ENCODE peak calls at places on chromosomes 4 and X, in ten cellular contexts. V is cardiac fibroblast, K is cardiac muscle cell, U is fibroblast of lung, T is progenitor cell of endocrine pancreas, N is GM23338, H is Panc1, P is A549, L is nephron progenitor cell, W is upper lobe of right lung. Z is an unnamed sample.

GRCh38 chrX:96538104-96538725 is 146.4 kb upstream of the DIAPH2 start:
- DNase-seq in V (no peak), K (peak), U (no peak), T (no peak), N (peak), H (no peak), P (no peak), L (no peak), W (no peak), Z (no peak)

GRCh38 chr4:9964884-9965283 is 56.4 kb downstream of the SLC2A9 start:
- DNase-seq in V (no peak), K (no peak), U (no peak), T (no peak), N (no peak), H (no peak), P (no peak), L (no peak), W (no peak), Z (no peak)

GRCh38 chr4:158170691-158171455 is 2.0 kb downstream of the GASK1B start:
- DNase-seq in V (peak), K (peak), U (peak), T (no peak), N (peak), H (no peak), P (no peak), L (no peak), W (peak), Z (no peak)

GRCh38 chrX:3177851-3178250 is 136.6 kb downstream of the ARSF start:
- DNase-seq in V (no peak), K (peak), U (no peak), T (no peak), N (no peak), H (no peak), P (no peak), L (no peak), W (no peak), Z (no peak)

GRCh38 chrX:81957900-81958545 is 756.1 kb downstream of the SH3BGRL start:
- DNase-seq in V (no peak), K (no peak), U (no peak), T (no peak), N (peak), H (no peak), P (peak), L (no peak), W (no peak), Z (no peak)

GRCh38 chrX:132612990-132613564 is 124.2 kb upstream of the MBNL3 start:
- DNase-seq in V (peak), K (peak), U (peak), T (peak), N (peak), H (no peak), P (peak), L (peak), W (peak), Z (peak)

GRCh38 chr4:148651991-148652390 is 209.8 kb upstream of the NR3C2 start:
- DNase-seq in V (no peak), K (no peak), U (no peak), T (no peak), N (peak), H (no peak), P (no peak), L (no peak), W (no peak), Z (no peak)

GRCh38 chr4:38759077-38759789 is 23.6 kb downstream of the TLR10 start:
- DNase-seq in V (peak), K (peak), U (peak), T (peak), N (peak), H (no peak), P (peak), L (peak), W (no peak), Z (peak)

GRCh38 chr4:107531927-107532326 is 188.1 kb downstream of the PAPSS1 start:
- DNase-seq in V (no peak), K (no peak), U (no peak), T (no peak), N (no peak), H (no peak), P (no peak), L (no peak), W (no peak), Z (no peak)

GRCh38 chrX:39818750-39819149 is 279.0 kb downstream of the BCOR start:
- DNase-seq in V (no peak), K (no peak), U (no peak), T (no peak), N (no peak), H (no peak), P (no peak), L (no peak), W (no peak), Z (no peak)

GRCh38 chr4:25993564-25994185 is 79.7 kb downstream of the SMIM20 start:
- DNase-seq in V (no peak), K (peak), U (peak), T (no peak), N (peak), H (no peak), P (peak), L (peak), W (no peak), Z (no peak)

GRCh38 chr4:24266951-24267577 is 317.3 kb downstream of the DHX15 start:
- DNase-seq in V (peak), K (peak), U (no peak), T (no peak), N (peak), H (no peak), P (no peak), L (no peak), W (no peak), Z (no peak)

GRCh38 chr4:110518889-110519490 is 43.0 kb downstream of the ENPEP start:
- DNase-seq in V (peak), K (peak), U (peak), T (no peak), N (peak), H (no peak), P (peak), L (peak), W (no peak), Z (no peak)

GRCh38 chr4:112189754-112190153 is 41.8 kb upstream of the AP1AR start:
- DNase-seq in V (peak), K (peak), U (peak), T (no peak), N (peak), H (no peak), P (peak), L (no peak), W (no peak), Z (no peak)

GRCh38 chr4:168708108-168708507 is 211.3 kb downstream of the PALLD start:
- DNase-seq in V (no peak), K (no peak), U (no peak), T (no peak), N (no peak), H (no peak), P (no peak), L (no peak), W (no peak), Z (no peak)

GRCh38 chrX:115989686-115990085 is 180.9 kb upstream of the AGTR2 start:
- DNase-seq in V (no peak), K (no peak), U (no peak), T (no peak), N (no peak), H (no peak), P (no peak), L (no peak), W (no peak), Z (no peak)

GRCh38 chrX:24260827-24261550 is 52.9 kb downstream of the SUPT20HL2 start:
- DNase-seq in V (peak), K (peak), U (peak), T (no peak), N (no peak), H (no peak), P (no peak), L (no peak), W (no peak), Z (no peak)

GRCh38 chrX:155028192-155028591 is 1.5 kb downstream of the FUNDC2 start:
- DNase-seq in V (no peak), K (no peak), U (no peak), T (no peak), N (no peak), H (no peak), P (peak), L (no peak), W (no peak), Z (no peak)

GRCh38 chr4:107034091-107034698 is 1.9 kb downstream of the DKK2 start:
- DNase-seq in V (peak), K (peak), U (peak), T (peak), N (peak), H (no peak), P (peak), L (peak), W (peak), Z (peak)

GRCh38 chr4:1360423-1361283 is 13.6 kb downstream of the UVSSA start:
- DNase-seq in V (peak), K (peak), U (peak), T (no peak), N (no peak), H (no peak), P (no peak), L (no peak), W (no peak), Z (no peak)

GRCh38 chr4:25863347-25863784 is 578 bp upstream of the SEL1L3 start:
- DNase-seq in V (no peak), K (peak), U (no peak), T (peak), N (peak), H (no peak), P (peak), L (peak), W (peak), Z (no peak)

GRCh38 chr4:183637461-183637860 is 21.5 kb downstream of the RWDD4 start:
- DNase-seq in V (no peak), K (peak), U (peak), T (no peak), N (no peak), H (no peak), P (no peak), L (no peak), W (no peak), Z (no peak)

GRCh38 chrX:131441033-131441432 is 102.8 kb upstream of the OR13H1 start:
- DNase-seq in V (no peak), K (no peak), U (peak), T (no peak), N (no peak), H (no peak), P (peak), L (no peak), W (no peak), Z (no peak)

GRCh38 chr4:188971125-188971524 is 831.9 kb downstream of the TRIML1 start:
- DNase-seq in V (no peak), K (no peak), U (peak), T (no peak), N (peak), H (no peak), P (peak), L (no peak), W (no peak), Z (no peak)

GRCh38 chrX:2627272-2627867 is 63.7 kb upstream of the CD99 start:
- DNase-seq in V (peak), K (peak), U (peak), T (peak), N (peak), H (no peak), P (peak), L (peak), W (no peak), Z (no peak)

GRCh38 chrX:148537556-148538182 is 37.3 kb downstream of the AFF2 start:
- DNase-seq in V (no peak), K (no peak), U (no peak), T (no peak), N (peak), H (no peak), P (no peak), L (no peak), W (no peak), Z (no peak)

GRCh38 chr4:13706130-13706529 is 78.6 kb upstream of the BOD1L1 start:
- DNase-seq in V (no peak), K (no peak), U (no peak), T (no peak), N (no peak), H (no peak), P (no peak), L (no peak), W (no peak), Z (no peak)

GRCh38 chrX:38868941-38869378 is 67.7 kb downstream of the MID1IP1 start:
- DNase-seq in V (peak), K (peak), U (peak), T (no peak), N (no peak), H (no peak), P (no peak), L (no peak), W (no peak), Z (no peak)

GRCh38 chr4:176031927-176032326 is 33.7 kb upstream of the WDR17 start:
- DNase-seq in V (no peak), K (no peak), U (no peak), T (no peak), N (no peak), H (no peak), P (no peak), L (no peak), W (no peak), Z (no peak)

GRCh38 chr4:163273203-163273602 is 59.2 kb downstream of the NPY1R start:
- DNase-seq in V (no peak), K (no peak), U (no peak), T (no peak), N (no peak), H (no peak), P (no peak), L (no peak), W (no peak), Z (no peak)

GRCh38 chrX:77595848-77596247 is 148.7 kb downstream of the FGF16 start:
- DNase-seq in V (no peak), K (no peak), U (peak), T (no peak), N (no peak), H (no peak), P (no peak), L (no peak), W (no peak), Z (no peak)

GRCh38 chr4:74623041-74623440 is 171.3 kb downstream of the BTC start:
- DNase-seq in V (peak), K (peak), U (peak), T (no peak), N (peak), H (peak), P (peak), L (peak), W (no peak), Z (no peak)

GRCh38 chr4:184851200-184851541 is 25.4 kb upstream of the ACSL1 start:
- DNase-seq in V (peak), K (peak), U (no peak), T (no peak), N (no peak), H (no peak), P (no peak), L (no peak), W (no peak), Z (no peak)

GRCh38 chr4:39134674-39135073 is 47.7 kb upstream of the WDR19 start:
- DNase-seq in V (no peak), K (no peak), U (no peak), T (no peak), N (no peak), H (no peak), P (no peak), L (no peak), W (no peak), Z (no peak)

GRCh38 chr4:119038465-119038864 is 97.2 kb upstream of the MYOZ2 start:
- DNase-seq in V (peak), K (peak), U (peak), T (no peak), N (no peak), H (no peak), P (no peak), L (no peak), W (no peak), Z (no peak)

GRCh38 chr4:125315571-125316390 is 1.0 kb downstream of the FAT4 start:
- DNase-seq in V (peak), K (peak), U (peak), T (peak), N (peak), H (no peak), P (peak), L (peak), W (peak), Z (peak)

GRCh38 chr4:111404673-111405072 is 740.6 kb upstream of the FAM241A start:
- DNase-seq in V (no peak), K (no peak), U (no peak), T (no peak), N (no peak), H (no peak), P (no peak), L (no peak), W (no peak), Z (no peak)

GRCh38 chr4:180827610-180828009 is 1415.6 kb upstream of the TENM3 start:
- DNase-seq in V (peak), K (peak), U (peak), T (no peak), N (no peak), H (no peak), P (no peak), L (no peak), W (no peak), Z (no peak)

GRCh38 chr4:180832086-180832485 is 1411.1 kb upstream of the TENM3 start:
- DNase-seq in V (no peak), K (no peak), U (no peak), T (no peak), N (peak), H (no peak), P (peak), L (no peak), W (no peak), Z (no peak)

GRCh38 chr4:180827193-180827592 is 1416.0 kb upstream of the TENM3 start:
- DNase-seq in V (peak), K (peak), U (peak), T (no peak), N (peak), H (no peak), P (no peak), L (no peak), W (no peak), Z (no peak)

GRCh38 chr4:180823116-180823515 is 1420.1 kb upstream of the TENM3 start:
- DNase-seq in V (no peak), K (no peak), U (no peak), T (no peak), N (no peak), H (no peak), P (no peak), L (no peak), W (no peak), Z (no peak)

GRCh38 chr4:180828455-180829018 is 1414.7 kb upstream of the TENM3 start:
- DNase-seq in V (peak), K (peak), U (peak), T (no peak), N (peak), H (peak), P (peak), L (peak), W (no peak), Z (no peak)
- TF ChIP-seq CTCF in V (peak), K (peak), U (peak), T (peak), N (peak), H (peak), P (peak), L (peak), W (peak), Z (peak)

DNA sequence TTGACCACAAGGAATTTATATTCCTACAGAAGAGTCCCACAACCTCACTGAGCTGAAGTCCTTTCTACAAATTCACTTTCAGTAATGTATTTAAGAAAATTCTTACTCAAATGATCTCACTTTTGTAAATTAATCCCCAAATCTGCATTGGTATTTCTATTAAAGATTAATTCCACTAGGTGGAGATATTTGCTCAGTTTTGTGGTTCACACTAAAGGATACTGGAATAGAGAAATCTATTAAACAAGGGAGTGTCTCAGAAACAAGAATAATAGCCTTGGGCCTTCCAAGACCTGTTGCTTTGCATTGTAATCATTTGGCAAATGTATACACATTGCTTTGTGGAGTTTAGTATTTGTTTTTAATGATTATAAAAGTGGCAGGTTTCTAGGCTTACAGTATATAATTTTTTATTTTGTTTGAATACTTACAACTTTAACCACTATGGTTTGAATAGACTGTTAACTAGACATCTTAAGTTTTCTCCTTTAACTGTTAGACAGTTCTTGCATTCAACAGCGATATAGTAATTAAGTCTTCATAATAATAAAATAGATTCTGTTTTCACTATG is 25.9 kb downstream of the CFAP299 start:
- DNase-seq in V (peak), K (peak), U (peak), T (no peak), N (peak), H (no peak), P (peak), L (no peak), W (no peak), Z (no peak)
- TF ChIP-seq CTCF in V (no peak), K (peak), U (no peak), T (peak), N (peak), H (peak), P (peak), L (peak), W (peak), Z (peak)

DNA sequence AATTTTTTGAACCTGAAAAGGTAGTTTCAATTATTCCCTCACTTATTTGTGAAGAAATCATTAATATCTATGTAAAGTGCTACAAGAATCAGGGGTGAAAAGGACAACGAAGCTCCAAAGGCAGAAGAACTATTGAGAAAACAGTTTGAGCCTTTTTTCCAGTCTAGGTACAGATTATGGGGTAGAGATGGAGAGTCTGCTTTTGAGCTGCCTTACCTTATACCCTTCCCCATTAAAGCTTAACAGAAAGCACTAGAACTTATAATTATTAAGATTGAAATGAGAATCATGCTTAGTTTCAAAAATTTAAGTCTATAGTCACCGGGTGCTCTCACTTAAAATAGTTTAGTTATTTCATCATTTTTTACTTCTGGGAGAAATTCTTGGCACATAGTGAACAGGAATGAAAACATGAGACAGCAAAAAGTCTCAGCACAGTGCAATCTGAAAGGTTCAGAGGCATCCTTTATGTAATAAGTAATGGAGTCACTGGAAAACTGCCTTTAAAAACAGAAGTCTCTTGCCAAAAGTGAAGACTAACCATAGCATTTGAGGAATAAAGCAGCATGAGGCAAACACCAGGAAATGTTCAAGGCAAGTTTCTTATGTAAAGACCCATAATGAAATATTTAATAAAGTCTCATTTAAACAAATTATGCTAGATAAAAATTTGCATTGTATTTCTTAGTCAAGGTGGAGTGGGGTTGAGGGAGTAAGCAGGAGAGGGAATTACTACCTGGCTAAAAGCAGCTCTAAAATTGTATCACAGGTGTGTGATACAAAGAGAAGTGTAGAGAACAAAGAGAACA is 5.1 kb upstream of the DCLK2 start:
- DNase-seq in V (peak), K (peak), U (peak), T (no peak), N (no peak), H (no peak), P (peak), L (no peak), W (no peak), Z (no peak)
- TF ChIP-seq CTCF in V (no peak), K (no peak), U (no peak), T (no peak), N (no peak), H (no peak), P (no peak), L (no peak), W (no peak), Z (no peak)

GRCh38 chr4:94390804-94391410 is 48.3 kb upstream of the HPGDS start:
- DNase-seq in V (no peak), K (peak), U (peak), T (no peak), N (peak), H (no peak), P (no peak), L (no peak), W (no peak), Z (no peak)
- TF ChIP-seq CTCF in V (peak), K (peak), U (peak), T (peak), N (peak), H (peak), P (peak), L (peak), W (peak), Z (peak)

GRCh38 chr4:70183168-70183939 is 12.2 kb upstream of the ODAM start:
- DNase-seq in V (peak), K (peak), U (peak), T (no peak), N (peak), H (no peak), P (peak), L (peak), W (no peak), Z (no peak)
- TF ChIP-seq CTCF in V (peak), K (peak), U (peak), T (peak), N (peak), H (peak), P (peak), L (peak), W (peak), Z (peak)

DNA sequence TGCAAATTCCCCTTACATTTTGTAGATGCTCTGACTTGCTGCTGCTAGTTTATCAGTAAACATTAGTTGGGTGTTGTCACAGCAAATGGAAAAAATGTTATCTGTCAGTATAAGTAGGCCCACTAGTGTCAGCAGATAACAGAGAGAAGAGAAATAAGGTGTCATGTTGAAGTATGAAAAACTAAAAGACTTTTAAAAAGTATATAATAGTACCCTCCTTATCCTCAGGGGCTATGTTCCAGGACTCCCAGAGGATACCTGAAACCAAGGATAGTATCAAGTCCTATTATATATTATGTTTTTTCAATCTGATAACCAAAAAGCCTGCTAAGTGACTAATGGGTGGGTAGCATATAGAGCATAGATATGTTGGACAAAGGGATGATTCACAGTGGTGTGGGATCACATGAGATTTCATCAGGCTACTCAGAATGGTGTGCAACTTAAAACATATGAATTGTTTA is 11.6 kb upstream of the BMP2K start:
- DNase-seq in V (peak), K (peak), U (peak), T (no peak), N (no peak), H (no peak), P (no peak), L (no peak), W (no peak), Z (no peak)
- TF ChIP-seq CTCF in V (no peak), K (no peak), U (no peak), T (no peak), N (no peak), H (no peak), P (no peak), L (no peak), W (no peak), Z (no peak)

Z was measured in mesothelial cell of epicardium.